ENCODE peak calls at places on chromosomes 12 and 14, in five cellular contexts. One of them, this sample, is unnamed.

GRCh38 chr12:65740873-65741600 is 83.2 kb upstream of the HMGA2 start:
- DNase-seq in heart right ventricle: peak; percentile 66
- DNase-seq in ELR: peak; percentile 85
- DNase-seq in nucleus accumbens: no peak
- DNase-seq in AG09309: no peak
- DNase-seq in this sample: no peak

GRCh38 chr14:52265248-52265647 is 2.2 kb upstream of the PTGDR start:
- DNase-seq in heart right ventricle: no peak
- DNase-seq in ELR: no peak
- DNase-seq in nucleus accumbens: no peak
- DNase-seq in AG09309: no peak
- DNase-seq in this sample: no peak

GRCh38 chr14:99186956-99187690 is 84.9 kb downstream of the BCL11B start:
- DNase-seq in heart right ventricle: no peak
- DNase-seq in ELR: no peak
- DNase-seq in nucleus accumbens: no peak
- DNase-seq in AG09309: no peak
- DNase-seq in this sample: no peak

GRCh38 chr14:104120281-104120741 is 18.1 kb upstream of the KIF26A start:
- DNase-seq in heart right ventricle: no peak
- DNase-seq in ELR: no peak
- DNase-seq in nucleus accumbens: no peak
- DNase-seq in AG09309: no peak
- DNase-seq in this sample: no peak

GRCh38 chr14:80202888-80203562 is 8.3 kb downstream of the DIO2 start:
- DNase-seq in heart right ventricle: no peak
- DNase-seq in ELR: peak; percentile 25
- DNase-seq in nucleus accumbens: no peak
- DNase-seq in AG09309: no peak
- DNase-seq in this sample: no peak

GRCh38 chr12:100295764-100296555 is 29.0 kb downstream of the SCYL2 start:
- DNase-seq in heart right ventricle: no peak
- DNase-seq in ELR: peak; percentile 54
- DNase-seq in nucleus accumbens: no peak
- DNase-seq in AG09309: peak; percentile 17
- DNase-seq in this sample: no peak

GRCh38 chr14:24260026-24260779 is 2.8 kb downstream of the TGM1 start:
- DNase-seq in heart right ventricle: no peak
- DNase-seq in ELR: no peak
- DNase-seq in nucleus accumbens: no peak
- DNase-seq in AG09309: no peak
- DNase-seq in this sample: no peak

GRCh38 chr12:70365648-70366518 is at the start of gene KCNMB4:
- DNase-seq in heart right ventricle: peak; percentile 52
- DNase-seq in ELR: peak; percentile 52
- DNase-seq in nucleus accumbens: peak; percentile 23
- DNase-seq in AG09309: no peak
- DNase-seq in this sample: peak; percentile 33

GRCh38 chr12:27966870-27967269 is 5.7 kb downstream of the PTHLH start:
- DNase-seq in heart right ventricle: no peak
- DNase-seq in ELR: peak; percentile 100
- DNase-seq in nucleus accumbens: no peak
- DNase-seq in AG09309: peak; percentile 91
- DNase-seq in this sample: no peak

GRCh38 chr14:93956082-93956481 is 20.3 kb downstream of the ASB2 start:
- DNase-seq in heart right ventricle: no peak
- DNase-seq in ELR: no peak
- DNase-seq in nucleus accumbens: no peak
- DNase-seq in AG09309: no peak
- DNase-seq in this sample: no peak

GRCh38 chr14:61493239-61493638 is 171.9 kb downstream of the PRKCH start:
- DNase-seq in heart right ventricle: no peak
- DNase-seq in ELR: peak; percentile 94
- DNase-seq in nucleus accumbens: no peak
- DNase-seq in AG09309: peak; percentile 73
- DNase-seq in this sample: no peak

GRCh38 chr12:25459541-25459951 is 93.5 kb downstream of the LMNTD1 start:
- DNase-seq in heart right ventricle: peak; percentile 6
- DNase-seq in ELR: no peak
- DNase-seq in nucleus accumbens: no peak
- DNase-seq in AG09309: no peak
- DNase-seq in this sample: no peak

GRCh38 chr14:54132485-54132884 is 175.9 kb upstream of the BMP4 start:
- DNase-seq in heart right ventricle: no peak
- DNase-seq in ELR: no peak
- DNase-seq in nucleus accumbens: no peak
- DNase-seq in AG09309: no peak
- DNase-seq in this sample: no peak

GRCh38 chr14:103562135-103562384 is 397 bp downstream of the BAG5 start:
- DNase-seq in heart right ventricle: peak; percentile 52
- DNase-seq in ELR: peak; percentile 65
- DNase-seq in nucleus accumbens: no peak
- DNase-seq in AG09309: no peak
- DNase-seq in this sample: no peak

GRCh38 chr14:101463566-101464171 is 97.6 kb upstream of the DIO3 start:
- DNase-seq in heart right ventricle: no peak
- DNase-seq in ELR: no peak
- DNase-seq in nucleus accumbens: no peak
- DNase-seq in AG09309: no peak
- DNase-seq in this sample: no peak

GRCh38 chr14:50800032-50800431 is 30.9 kb downstream of the NIN start:
- DNase-seq in heart right ventricle: no peak
- DNase-seq in ELR: peak; percentile 52
- DNase-seq in nucleus accumbens: no peak
- DNase-seq in AG09309: no peak
- DNase-seq in this sample: no peak

GRCh38 chr12:106389181-106389580 is 31.6 kb downstream of the POLR3B start:
- DNase-seq in heart right ventricle: no peak
- DNase-seq in ELR: no peak
- DNase-seq in nucleus accumbens: no peak
- DNase-seq in AG09309: no peak
- DNase-seq in this sample: no peak

GRCh38 chr12:3959799-3960560 is 86.8 kb upstream of the PARP11 start:
- DNase-seq in heart right ventricle: peak; percentile 17
- DNase-seq in ELR: no peak
- DNase-seq in nucleus accumbens: no peak
- DNase-seq in AG09309: no peak
- DNase-seq in this sample: no peak

GRCh38 chr14:78254911-78255431 is 84.8 kb downstream of the NRXN3 start:
- DNase-seq in heart right ventricle: no peak
- DNase-seq in ELR: peak; percentile 16
- DNase-seq in nucleus accumbens: no peak
- DNase-seq in AG09309: no peak
- DNase-seq in this sample: peak; percentile 91

GRCh38 chr14:75489480-75489837 is 32.8 kb upstream of the BATF start:
- DNase-seq in heart right ventricle: no peak
- DNase-seq in ELR: no peak
- DNase-seq in nucleus accumbens: no peak
- DNase-seq in AG09309: no peak
- DNase-seq in this sample: no peak

This sample was measured in DMS153.